ENCODE peak calls at places on chromosomes 3 and 15, in eight cellular contexts. R is A549, T is osteocyte, Y is sigmoid colon, A is spleen, H is heart right ventricle, Q is hepatocyte, B is endothelial cell of umbilical vein. C is an unnamed sample.

GRCh38 chr15:52559583-52559982 is 9.2 kb downstream of the ARPP19 start:
- DNase-seq in R (no peak), T (no peak), Y (no peak), A (no peak), H (no peak), Q (no peak), B (no peak), C (peak; percentile 19)

GRCh38 chr3:197242784-197243432 is 55.5 kb downstream of the DLG1 start:
- DNase-seq in R (no peak), T (no peak), Y (no peak), A (no peak), H (no peak), Q (peak; percentile 33), B (no peak), C (no peak)

GRCh38 chr3:14425574-14426304 is 23.3 kb downstream of the SLC6A6 start:
- DNase-seq in R (no peak), T (no peak), Y (no peak), A (peak; percentile 92), H (no peak), Q (no peak), B (no peak), C (no peak)

GRCh38 chr3:59839283-59839682 is 789.5 kb upstream of the CFAP20DC start:
- DNase-seq in R (no peak), T (no peak), Y (no peak), A (no peak), H (no peak), Q (no peak), B (no peak), C (peak; percentile 10)

GRCh38 chr3:37770938-37771918 is 90.5 kb upstream of the CTDSPL start:
- DNase-seq in R (no peak), T (no peak), Y (no peak), A (no peak), H (peak; percentile 84), Q (no peak), B (peak; percentile 28), C (no peak)

GRCh38 chr15:85620321-85621044 is 174.2 kb downstream of the KLHL25 start:
- DNase-seq in R (no peak), T (no peak), Y (no peak), A (no peak), H (peak; percentile 64), Q (no peak), B (peak; percentile 54), C (peak; percentile 64)

GRCh38 chr3:65436580-65436979 is 602.1 kb downstream of the MAGI1 start:
- DNase-seq in R (no peak), T (no peak), Y (no peak), A (no peak), H (no peak), Q (peak; percentile 15), B (peak; percentile 26), C (no peak)

GRCh38 chr3:133474251-133474801 is 74.5 kb downstream of the BFSP2 start:
- DNase-seq in R (no peak), T (no peak), Y (peak; percentile 91), A (no peak), H (peak; percentile 72), Q (peak; percentile 67), B (no peak), C (no peak)

GRCh38 chr3:140863481-140864084 is 78.1 kb upstream of the SLC25A36 start:
- DNase-seq in R (peak; percentile 19), T (no peak), Y (no peak), A (no peak), H (peak; percentile 58), Q (peak; percentile 82), B (peak; percentile 58), C (peak; percentile 51)

GRCh38 chr3:112341386-112341785 is 8.4 kb downstream of the CD200 start:
- DNase-seq in R (no peak), T (no peak), Y (no peak), A (no peak), H (no peak), Q (no peak), B (no peak), C (no peak)

GRCh38 chr3:48402281-48402732 is 27.6 kb downstream of the PLXNB1 start:
- DNase-seq in R (no peak), T (peak; percentile 85), Y (peak; percentile 98), A (no peak), H (no peak), Q (no peak), B (peak; percentile 89), C (peak; percentile 89)

GRCh38 chr3:41653575-41654239 is 308.2 kb downstream of the ULK4 start:
- DNase-seq in R (no peak), T (no peak), Y (no peak), A (no peak), H (no peak), Q (no peak), B (peak; percentile 12), C (no peak)

GRCh38 chr3:34364345-34364744 is 565.9 kb downstream of the PDCD6IP start:
- DNase-seq in R (no peak), T (no peak), Y (no peak), A (no peak), H (no peak), Q (no peak), B (peak; percentile 3), C (no peak)

GRCh38 chr3:152938974-152939636 is 104.2 kb downstream of the P2RY1 start:
- DNase-seq in R (no peak), T (no peak), Y (no peak), A (no peak), H (no peak), Q (no peak), B (no peak), C (no peak)

GRCh38 chr3:152941825-152942224 is 106.9 kb downstream of the P2RY1 start:
- DNase-seq in R (no peak), T (no peak), Y (no peak), A (no peak), H (no peak), Q (no peak), B (no peak), C (no peak)

GRCh38 chr3:152942366-152942765 is 107.4 kb downstream of the P2RY1 start:
- DNase-seq in R (no peak), T (no peak), Y (no peak), A (no peak), H (no peak), Q (no peak), B (no peak), C (no peak)

DNA sequence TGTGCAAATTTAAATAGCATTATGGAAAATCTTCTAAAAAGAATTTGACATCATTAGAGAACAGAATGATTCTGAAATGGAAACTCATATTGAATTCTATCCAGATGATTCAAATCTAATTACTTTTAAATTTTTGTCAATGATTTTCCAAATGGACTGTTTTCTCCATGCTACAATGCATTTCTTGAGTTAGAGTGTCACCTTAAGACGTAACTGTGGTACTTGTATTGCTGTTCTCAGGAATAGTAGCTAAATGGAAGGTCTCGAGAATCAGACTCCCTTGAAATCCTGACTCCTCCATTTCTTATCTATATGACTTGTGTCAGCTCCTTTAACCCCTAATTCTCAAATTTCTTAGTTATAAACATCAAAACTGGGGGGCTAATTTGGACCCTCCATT is 102.3 kb downstream of the P2RY1 start:
- DNase-seq in R (no peak), T (no peak), Y (no peak), A (no peak), H (no peak), Q (no peak), B (no peak), C (no peak)
- TF ChIP-seq CTCF in R (no peak), T (peak; percentile 15), Y (no peak), A (no peak), H (peak; percentile 49), Q (peak; percentile 50), B (no peak), C (no peak)

DNA sequence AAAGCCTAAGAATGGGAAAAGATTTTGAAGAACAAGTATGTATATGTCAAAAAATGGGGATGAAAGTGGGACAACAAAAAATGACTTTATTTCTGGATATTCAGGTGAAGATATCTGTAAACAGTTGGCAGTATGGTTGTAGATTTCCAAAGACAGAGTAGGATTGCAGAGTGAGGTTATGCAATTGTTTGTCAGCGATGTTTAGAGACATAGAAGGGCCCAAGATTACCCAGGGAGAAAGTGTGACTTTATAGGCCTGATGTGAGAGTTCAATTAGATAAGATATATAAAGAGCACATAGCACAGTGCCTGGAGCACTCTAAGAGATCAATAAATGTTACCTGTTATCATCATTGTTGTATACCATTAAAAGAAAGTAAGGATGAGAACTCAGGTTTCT is 319.8 kb downstream of the DOCK3 start:
- DNase-seq in R (no peak), T (no peak), Y (no peak), A (no peak), H (no peak), Q (no peak), B (no peak), C (no peak)
- TF ChIP-seq CTCF in R (no peak), T (no peak), Y (no peak), A (no peak), H (no peak), Q (no peak), B (no peak), C (no peak)

GRCh38 chr3:120648290-120648689 is 33.7 kb downstream of the HGD start:
- DNase-seq in R (no peak), T (no peak), Y (no peak), A (no peak), H (no peak), Q (no peak), B (no peak), C (peak; percentile 64)
- TF ChIP-seq CTCF in R (no peak), T (no peak), Y (no peak), A (no peak), H (no peak), Q (no peak), B (no peak), C (no peak)

GRCh38 chr3:105822171-105823123 is 46.4 kb downstream of the CBLB start:
- DNase-seq in R (no peak), T (no peak), Y (no peak), A (no peak), H (no peak), Q (no peak), B (no peak), C (no peak)
- TF ChIP-seq CTCF in R (no peak), T (no peak), Y (no peak), A (no peak), H (no peak), Q (no peak), B (no peak), C (no peak)

C was measured in HFFc6.